ENCODE peak calls at places on chromosomes 1 and 21, in five cellular contexts. Q, R, V, Z and C are unnamed samples.

GRCh38 chr21:32954353-32954752 is 71.4 kb upstream of the OLIG2 start:
- DNase-seq in Q (no peak), V (no peak), Z (no peak), R (no peak), C (no peak)

GRCh38 chr1:34590211-34590623 is 164.6 kb upstream of the GJB5 start:
- DNase-seq in Q (peak; percentile 9), V (peak; percentile 43), Z (no peak), R (peak; percentile 16), C (no peak)

GRCh38 chr1:88462481-88463261 is 221.4 kb upstream of the PKN2 start:
- DNase-seq in Q (no peak), Z (no peak), V (peak; percentile 60), R (no peak), C (no peak)

GRCh38 chr1:55374801-55375616 is 159.8 kb upstream of the USP24 start:
- DNase-seq in Z (no peak), Q (no peak), R (no peak), V (no peak), C (no peak)

GRCh38 chr1:170518965-170519364 is 13.0 kb upstream of the GORAB start:
- DNase-seq in R (no peak), Q (no peak), Z (no peak), V (no peak), C (no peak)

GRCh38 chr1:11062965-11063401 is 3.2 kb upstream of the SRM start:
- DNase-seq in Z (no peak), V (no peak), R (peak; percentile 87), Q (no peak), C (peak; percentile 29)

GRCh38 chr1:94542088-94542671 is 621 bp upstream of the F3 start:
- DNase-seq in Q (no peak), V (peak; percentile 62), Z (no peak), R (no peak), C (no peak)

GRCh38 chr1:27940297-27940696 is 5.5 kb downstream of the SMPDL3B start:
- DNase-seq in R (no peak), Q (peak; percentile 43), V (peak; percentile 53), Z (peak; percentile 80), C (peak; percentile 81)

GRCh38 chr1:82446251-82446650 is 645.5 kb downstream of the ADGRL2 start:
- DNase-seq in Z (no peak), V (no peak), R (no peak), Q (no peak), C (no peak)

GRCh38 chr1:216723274-216723780 is at the start of gene ESRRG:
- DNase-seq in Q (peak; percentile 1), Z (no peak), V (peak; percentile 75), R (no peak), C (no peak)

GRCh38 chr1:241596633-241597032 is 43.5 kb downstream of the CHML start:
- DNase-seq in Q (no peak), V (no peak), R (no peak), Z (no peak), C (no peak)

GRCh38 chr1:35577071-35577998 is 4.2 kb downstream of the TFAP2E start:
- DNase-seq in Q (no peak), V (no peak), Z (no peak), R (peak; percentile 40), C (no peak)

GRCh38 chr1:85407978-85408377 is 57.0 kb downstream of the DDAH1 start:
- DNase-seq in R (no peak), Z (no peak), V (no peak), Q (no peak), C (no peak)

GRCh38 chr1:15703562-15703961 is 19.4 kb downstream of the PLEKHM2 start:
- DNase-seq in R (no peak), Z (no peak), V (no peak), Q (no peak), C (no peak)

GRCh38 chr1:35650416-35650815 is 9.1 kb upstream of the PSMB2 start:
- DNase-seq in R (no peak), Z (no peak), V (no peak), Q (no peak), C (no peak)

GRCh38 chr1:174262747-174263241 is 103.5 kb downstream of the RABGAP1L start:
- DNase-seq in Z (peak; percentile 49), R (peak; percentile 11), Q (peak; percentile 46), V (peak; percentile 62), C (peak; percentile 8)

GRCh38 chr1:61088163-61088840 is 5.9 kb downstream of the NFIA start:
- DNase-seq in V (no peak), Z (no peak), Q (no peak), R (no peak), C (no peak)

GRCh38 chr21:45322960-45323461 is 35.3 kb upstream of the POFUT2 start:
- DNase-seq in Z (no peak), V (no peak), Q (no peak), R (no peak), C (no peak)

GRCh38 chr1:22772054-22772453 is 61.4 kb downstream of the EPHB2 start:
- DNase-seq in Q (no peak), Z (no peak), R (no peak), V (no peak), C (no peak)

GRCh38 chr1:188244681-188245080 is 1415.9 kb downstream of the PLA2G4A start:
- DNase-seq in Q (no peak), Z (no peak), R (no peak), V (no peak), C (no peak)

GRCh38 chr1:16175610-16176553 is 20.0 kb upstream of the EPHA2 start:
- DNase-seq in V (peak; percentile 84), R (no peak), Q (no peak), Z (peak; percentile 68), C (no peak)

GRCh38 chr1:199113265-199113869 is 474.5 kb downstream of the PTPRC start:
- DNase-seq in Z (no peak), Q (peak; percentile 10), R (peak; percentile 43), V (peak; percentile 4), C (peak; percentile 87)

GRCh38 chr21:21373969-21374368 is 375.8 kb downstream of the NCAM2 start:
- DNase-seq in Q (no peak), V (no peak), R (no peak), Z (no peak), C (no peak)

GRCh38 chr1:109873278-109874175 is 37.1 kb upstream of the CSF1 start:
- DNase-seq in V (no peak), Q (no peak), Z (no peak), R (no peak), C (no peak)

GRCh38 chr1:207853372-207853757 is 57.6 kb downstream of the CD34 start:
- DNase-seq in R (no peak), Q (no peak), V (no peak), Z (no peak), C (no peak)

GRCh38 chr1:17538428-17539130 is 919 bp upstream of the ARHGEF10L start:
- DNase-seq in V (peak; percentile 84), Z (no peak), Q (peak; percentile 50), R (no peak), C (no peak)

GRCh38 chr1:230066466-230067404 is at the start of gene GALNT2:
- DNase-seq in V (peak; percentile 98), R (peak; percentile 48), Q (peak; percentile 80), Z (peak; percentile 99), C (peak; percentile 83)

GRCh38 chr21:34796518-34797201 is 127.9 kb downstream of the CLIC6 start:
- DNase-seq in R (no peak), Q (peak; percentile 63), Z (no peak), V (no peak), C (no peak)

DNA sequence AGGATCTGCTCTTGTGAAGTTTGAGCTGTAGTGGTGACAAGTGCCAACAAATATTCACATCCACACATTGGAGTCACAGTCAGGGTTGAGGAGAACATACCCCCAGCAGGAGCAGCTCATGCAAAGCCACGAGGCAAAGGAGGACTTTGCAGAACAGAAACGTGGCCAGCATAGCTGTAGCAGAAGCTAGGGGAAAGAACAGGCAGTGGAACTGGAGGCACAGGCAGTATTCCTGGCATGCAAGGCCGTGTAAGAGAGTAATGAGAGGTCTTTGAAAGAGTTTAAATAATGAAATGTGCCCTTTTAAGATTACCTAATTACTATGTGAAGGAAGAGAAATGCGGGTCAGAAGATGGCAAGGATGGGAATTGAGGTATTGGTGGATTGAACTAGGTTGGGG is 40.9 kb upstream of the IKBKE start:
- DNase-seq in Z (no peak), R (no peak), Q (no peak), V (no peak), C (no peak)
- TF ChIP-seq REST in Z (no peak), R (no peak), Q (no peak), V (no peak), C (no peak)

GRCh38 chr1:44572572-44572879 is 101.8 kb downstream of the TMEM53 start:
- DNase-seq in Q (no peak), Z (no peak), V (no peak), R (no peak), C (no peak)

GRCh38 chr1:44571712-44572571 is 102.3 kb downstream of the TMEM53 start:
- DNase-seq in V (peak; percentile 45), Q (peak; percentile 39), Z (peak; percentile 61), R (no peak), C (peak; percentile 2)

GRCh38 chr1:44581205-44581604 is 93.1 kb downstream of the TMEM53 start:
- DNase-seq in Q (no peak), Z (no peak), R (no peak), V (no peak), C (no peak)

DNA sequence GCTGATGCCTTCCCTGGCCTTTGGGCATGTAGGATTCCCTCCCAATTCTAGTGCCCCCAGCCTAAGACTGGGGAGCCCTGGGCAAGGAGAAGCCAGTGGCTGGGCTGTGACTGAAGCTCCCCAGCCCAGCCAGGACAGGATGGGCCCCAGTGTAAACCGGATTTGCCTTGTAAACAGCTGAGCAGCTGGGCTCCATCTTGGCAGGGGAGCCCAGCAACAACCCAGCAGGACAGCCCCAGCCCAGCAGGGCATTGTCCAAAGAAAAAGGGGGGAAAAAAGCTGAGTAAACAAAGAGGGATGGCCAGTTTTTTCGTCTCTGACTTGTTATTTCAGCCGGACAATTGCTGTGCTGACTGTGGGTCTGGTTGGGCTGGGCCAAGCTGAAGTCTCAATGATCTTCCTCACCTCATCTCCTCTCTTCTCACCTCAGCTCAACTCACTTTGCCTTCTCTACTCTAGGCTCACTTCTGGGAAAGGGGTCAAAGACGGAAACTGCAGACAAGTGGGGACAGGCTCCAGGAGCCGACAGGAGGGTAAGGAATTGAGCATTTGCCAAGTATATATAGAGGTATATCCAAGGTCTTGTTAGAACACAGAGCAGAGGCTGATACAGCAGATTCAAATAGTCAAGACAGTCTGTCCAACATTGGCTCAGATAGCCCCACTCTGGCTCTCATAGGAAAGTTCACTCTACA is 97.7 kb downstream of the TMEM53 start:
- DNase-seq in Q (no peak), R (no peak), V (no peak), Z (no peak), C (no peak)
- TF ChIP-seq GABPA in Q (no peak), R (no peak), V (no peak), Z (no peak), C (no peak)

GRCh38 chr1:19688041-19688842 is 23.6 kb downstream of the HTR6 start:
- DNase-seq in V (no peak), R (no peak), Q (no peak), Z (no peak), C (no peak)
- H3K27ac ChIP-seq in V (no peak overlapping the region), R (no peak overlapping the region), Q (no peak overlapping the region), Z (no peak overlapping the region), C (no peak overlapping the region)

GRCh38 chr21:36717901-36718465 is 19.1 kb downstream of the SIM2 start:
- DNase-seq in R (no peak), Z (no peak), V (no peak), Q (no peak), C (no peak)

GRCh38 chr21:36716387-36716786 is 17.5 kb downstream of the SIM2 start:
- DNase-seq in Z (no peak), V (no peak), R (no peak), Q (no peak), C (no peak)

GRCh38 chr21:36716836-36717235 is 17.9 kb downstream of the SIM2 start:
- DNase-seq in R (no peak), Q (no peak), Z (no peak), V (no peak), C (no peak)

GRCh38 chr21:36719614-36720013 is 20.7 kb downstream of the SIM2 start:
- DNase-seq in Z (no peak), V (no peak), Q (no peak), R (no peak), C (no peak)

GRCh38 chr21:36718951-36719501 is 20.1 kb downstream of the SIM2 start:
- DNase-seq in R (no peak), V (no peak), Q (peak; percentile 53), Z (peak; percentile 68), C (no peak)
- TF ChIP-seq REST in R (no peak), V (no peak), Q (no peak), Z (no peak), C (no peak)